ENCODE peak calls at places on chromosome 2, in ten cellular contexts. One of them, this sample, is unnamed.

GRCh38 chr2:88190808-88191721 is 20.9 kb downstream of the THNSL2 start:
- DNase-seq in LoVo: peak
- DNase-seq in NCI-H774: peak
- DNase-seq in right cardiac atrium: no peak
- DNase-seq in epithelial cell of esophagus: peak
- DNase-seq in NCI-H1048: no peak
- DNase-seq in EL: peak
- DNase-seq in GOT3: no peak
- DNase-seq in NCI-H345: peak
- DNase-seq in retinal pigment epithelial cell: no peak
- DNase-seq in this sample: peak

GRCh38 chr2:33104726-33105125 is 158.0 kb downstream of the LTBP1 start:
- DNase-seq in LoVo: no peak
- DNase-seq in NCI-H774: no peak
- DNase-seq in right cardiac atrium: no peak
- DNase-seq in epithelial cell of esophagus: peak
- DNase-seq in NCI-H1048: no peak
- DNase-seq in EL: peak
- DNase-seq in GOT3: no peak
- DNase-seq in NCI-H345: no peak
- DNase-seq in retinal pigment epithelial cell: no peak
- DNase-seq in this sample: no peak

GRCh38 chr2:158194229-158194628 is 92.6 kb downstream of the UPP2 start:
- DNase-seq in LoVo: no peak
- DNase-seq in NCI-H774: no peak
- DNase-seq in right cardiac atrium: no peak
- DNase-seq in epithelial cell of esophagus: no peak
- DNase-seq in NCI-H1048: no peak
- DNase-seq in EL: no peak
- DNase-seq in GOT3: no peak
- DNase-seq in NCI-H345: no peak
- DNase-seq in retinal pigment epithelial cell: no peak
- DNase-seq in this sample: no peak

GRCh38 chr2:12587729-12588522 is 128.8 kb upstream of the TRIB2 start:
- DNase-seq in LoVo: peak
- DNase-seq in NCI-H774: no peak
- DNase-seq in right cardiac atrium: no peak
- DNase-seq in epithelial cell of esophagus: peak
- DNase-seq in NCI-H1048: no peak
- DNase-seq in EL: peak
- DNase-seq in GOT3: peak
- DNase-seq in NCI-H345: no peak
- DNase-seq in retinal pigment epithelial cell: no peak
- DNase-seq in this sample: no peak

GRCh38 chr2:187055463-187055862 is 206.5 kb upstream of the ZSWIM2 start:
- DNase-seq in LoVo: no peak
- DNase-seq in NCI-H774: no peak
- DNase-seq in right cardiac atrium: peak
- DNase-seq in epithelial cell of esophagus: peak
- DNase-seq in NCI-H1048: no peak
- DNase-seq in EL: no peak
- DNase-seq in GOT3: no peak
- DNase-seq in NCI-H345: peak
- DNase-seq in retinal pigment epithelial cell: no peak
- DNase-seq in this sample: no peak

GRCh38 chr2:19035238-19035637 is 323.2 kb downstream of the OSR1 start:
- DNase-seq in LoVo: no peak
- DNase-seq in NCI-H774: no peak
- DNase-seq in right cardiac atrium: peak
- DNase-seq in epithelial cell of esophagus: no peak
- DNase-seq in NCI-H1048: no peak
- DNase-seq in EL: peak
- DNase-seq in GOT3: no peak
- DNase-seq in NCI-H345: no peak
- DNase-seq in retinal pigment epithelial cell: no peak
- DNase-seq in this sample: no peak

GRCh38 chr2:241907171-241907570 is 37.6 kb downstream of the RTP5 start:
- DNase-seq in LoVo: no peak
- DNase-seq in NCI-H774: peak
- DNase-seq in right cardiac atrium: no peak
- DNase-seq in epithelial cell of esophagus: no peak
- DNase-seq in NCI-H1048: no peak
- DNase-seq in EL: no peak
- DNase-seq in GOT3: no peak
- DNase-seq in NCI-H345: peak
- DNase-seq in retinal pigment epithelial cell: no peak
- DNase-seq in this sample: no peak

GRCh38 chr2:135124924-135125886 is 73.1 kb downstream of the RAB3GAP1 start:
- DNase-seq in LoVo: peak
- DNase-seq in NCI-H774: no peak
- DNase-seq in right cardiac atrium: no peak
- DNase-seq in epithelial cell of esophagus: peak
- DNase-seq in NCI-H1048: no peak
- DNase-seq in EL: peak
- DNase-seq in GOT3: no peak
- DNase-seq in NCI-H345: no peak
- DNase-seq in retinal pigment epithelial cell: no peak
- DNase-seq in this sample: no peak

GRCh38 chr2:44171018-44171417 is 2.3 kb downstream of the PPM1B start:
- DNase-seq in LoVo: peak
- DNase-seq in NCI-H774: no peak
- DNase-seq in right cardiac atrium: no peak
- DNase-seq in epithelial cell of esophagus: peak
- DNase-seq in NCI-H1048: no peak
- DNase-seq in EL: peak
- DNase-seq in GOT3: no peak
- DNase-seq in NCI-H345: no peak
- DNase-seq in retinal pigment epithelial cell: peak
- DNase-seq in this sample: no peak

GRCh38 chr2:85936421-85937068 is 47.8 kb upstream of the ST3GAL5 start:
- DNase-seq in LoVo: no peak
- DNase-seq in NCI-H774: no peak
- DNase-seq in right cardiac atrium: no peak
- DNase-seq in epithelial cell of esophagus: no peak
- DNase-seq in NCI-H1048: no peak
- DNase-seq in EL: no peak
- DNase-seq in GOT3: no peak
- DNase-seq in NCI-H345: no peak
- DNase-seq in retinal pigment epithelial cell: no peak
- DNase-seq in this sample: no peak

GRCh38 chr2:165868211-165868610 is 74.2 kb upstream of the GALNT3 start:
- DNase-seq in LoVo: no peak
- DNase-seq in NCI-H774: no peak
- DNase-seq in right cardiac atrium: no peak
- DNase-seq in epithelial cell of esophagus: no peak
- DNase-seq in NCI-H1048: no peak
- DNase-seq in EL: no peak
- DNase-seq in GOT3: no peak
- DNase-seq in NCI-H345: peak
- DNase-seq in retinal pigment epithelial cell: peak
- DNase-seq in this sample: peak

GRCh38 chr2:192195548-192196418 is 1.1 kb upstream of the TMEFF2 start:
- DNase-seq in LoVo: no peak
- DNase-seq in NCI-H774: no peak
- DNase-seq in right cardiac atrium: peak
- DNase-seq in epithelial cell of esophagus: peak
- DNase-seq in NCI-H1048: no peak
- DNase-seq in EL: peak
- DNase-seq in GOT3: no peak
- DNase-seq in NCI-H345: peak
- DNase-seq in retinal pigment epithelial cell: no peak
- DNase-seq in this sample: no peak

GRCh38 chr2:162839419-162839818 is 852 bp upstream of the KCNH7 start:
- DNase-seq in LoVo: no peak
- DNase-seq in NCI-H774: peak
- DNase-seq in right cardiac atrium: peak
- DNase-seq in epithelial cell of esophagus: no peak
- DNase-seq in NCI-H1048: no peak
- DNase-seq in EL: no peak
- DNase-seq in GOT3: no peak
- DNase-seq in NCI-H345: peak
- DNase-seq in retinal pigment epithelial cell: no peak
- DNase-seq in this sample: peak

GRCh38 chr2:132438650-132439030 is 22.0 kb downstream of the GPR39 start:
- DNase-seq in LoVo: peak
- DNase-seq in NCI-H774: no peak
- DNase-seq in right cardiac atrium: no peak
- DNase-seq in epithelial cell of esophagus: peak
- DNase-seq in NCI-H1048: no peak
- DNase-seq in EL: peak
- DNase-seq in GOT3: peak
- DNase-seq in NCI-H345: no peak
- DNase-seq in retinal pigment epithelial cell: peak
- DNase-seq in this sample: no peak

GRCh38 chr2:86038291-86039081 is 67.2 kb downstream of the POLR1A start:
- DNase-seq in LoVo: no peak
- DNase-seq in NCI-H774: no peak
- DNase-seq in right cardiac atrium: no peak
- DNase-seq in epithelial cell of esophagus: no peak
- DNase-seq in NCI-H1048: no peak
- DNase-seq in EL: peak
- DNase-seq in GOT3: no peak
- DNase-seq in NCI-H345: no peak
- DNase-seq in retinal pigment epithelial cell: no peak
- DNase-seq in this sample: no peak

This sample was measured in NCI-H2029 treated with DMSO at 0.1 percent for 48 hours.